ENCODE peak calls at places on chromosomes 5 and 9, in four cellular contexts. W is WTC11, I is A549, T is K562. S is an unnamed sample.

GRCh38 chr5:143929486-143929885 is 117.5 kb downstream of the HMHB1 start:
- DNase-seq in W (no peak), I (no peak), T (no peak), S (no peak)

GRCh38 chr9:106888992-106889631 is 26.1 kb downstream of the ZNF462 start:
- DNase-seq in I (no peak), T (no peak), W (no peak), S (no peak)

GRCh38 chr9:121895836-121896544 is 197.1 kb downstream of the TTLL11 start:
- DNase-seq in W (no peak), T (no peak), I (peak), S (no peak)

GRCh38 chr9:15444141-15444540 is 21.5 kb downstream of the SNAPC3 start:
- DNase-seq in W (no peak), I (no peak), T (no peak), S (no peak)

GRCh38 chr9:91053824-91054223 is 252.2 kb downstream of the SYK start:
- DNase-seq in I (no peak), W (no peak), T (no peak), S (no peak)

GRCh38 chr5:131265318-131265803 is 1.5 kb downstream of the CDC42SE2 start:
- DNase-seq in W (no peak), I (peak), T (peak), S (no peak)

GRCh38 chr9:136056546-136057235 is 38.4 kb downstream of the NACC2 start:
- DNase-seq in T (no peak), I (no peak), W (peak), S (no peak)

GRCh38 chr9:22008662-22009562 is at the start of gene CDKN2B:
- DNase-seq in W (peak), I (no peak), T (no peak), S (peak)

GRCh38 chr5:58924306-58924705 is 341.4 kb downstream of the RAB3C start:
- DNase-seq in T (no peak), I (peak), W (no peak), S (no peak)

GRCh38 chr9:20624201-20625002 is 2.1 kb upstream of the MLLT3 start:
- DNase-seq in W (peak), T (no peak), I (peak), S (no peak)

GRCh38 chr9:92480332-92480771 is 2.0 kb downstream of the ASPN start:
- DNase-seq in T (no peak), I (no peak), W (no peak), S (no peak)

GRCh38 chr9:137493163-137494103 is 34.3 kb upstream of the NSMF start:
- DNase-seq in I (no peak), T (no peak), W (no peak), S (no peak)

GRCh38 chr5:123035950-123036390 is 555 bp downstream of the PPIC start:
- DNase-seq in T (peak), I (peak), W (peak), S (peak)

GRCh38 chr5:41896230-41896629 is 7.9 kb upstream of the RIMOC1 start:
- DNase-seq in I (no peak), T (no peak), W (no peak), S (no peak)

GRCh38 chr5:118705931-118706330 is 282.4 kb downstream of the DTWD2 start:
- DNase-seq in W (no peak), T (no peak), I (no peak), S (no peak)
- TF ChIP-seq JUN in W (no peak), T (no peak), I (no peak), S (no peak)

GRCh38 chr5:68505917-68506860 is 290.6 kb downstream of the PIK3R1 start:
- DNase-seq in T (peak), W (no peak), I (peak), S (no peak)
- TF ChIP-seq USF2 in T (no peak), W (no peak), I (no peak), S (no peak)

DNA sequence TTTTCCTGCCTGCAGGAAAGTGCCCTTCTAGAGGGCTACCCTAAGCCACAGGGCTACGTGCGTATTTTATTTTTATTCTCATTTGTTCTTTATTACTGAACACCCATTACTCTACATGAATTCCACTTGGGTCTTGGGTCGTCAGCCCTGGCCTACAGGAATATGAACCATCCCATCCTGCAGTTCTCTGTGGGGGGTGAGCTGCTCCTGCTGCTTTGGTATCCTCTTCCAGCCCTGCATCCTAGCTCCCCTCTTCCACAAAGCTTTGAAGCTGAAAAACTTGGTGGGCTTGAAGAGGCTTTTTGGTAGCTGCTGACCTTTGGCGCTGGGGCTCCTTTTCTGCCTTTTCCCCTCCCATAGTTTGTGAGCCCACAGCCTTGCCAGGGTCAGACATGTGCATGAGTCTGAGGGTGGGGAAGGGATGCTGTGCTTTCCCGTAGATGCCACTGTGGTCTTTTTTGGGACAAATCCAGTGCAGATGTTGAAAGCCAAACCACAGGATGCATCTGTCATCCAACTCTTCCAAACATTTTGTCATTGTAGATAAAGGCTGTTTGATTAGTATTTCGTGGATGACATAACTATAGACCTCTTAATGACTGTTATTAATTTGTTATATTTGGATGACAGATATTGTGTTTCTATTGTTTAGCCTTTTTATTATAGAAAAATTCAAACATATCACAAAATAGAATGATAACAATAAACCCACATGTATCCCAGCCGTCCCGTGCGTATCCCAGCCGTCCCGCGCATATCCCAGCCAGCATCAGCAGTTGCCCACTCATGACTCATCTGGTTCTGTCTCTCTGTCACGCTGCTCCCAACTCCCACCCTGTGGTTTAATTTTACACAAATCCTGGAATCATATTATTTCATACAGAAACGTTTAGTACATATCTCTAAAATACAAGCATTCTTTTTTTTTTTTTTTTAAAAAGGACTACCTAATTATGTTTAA is 43.9 kb downstream of the SLC46A2 start:
- DNase-seq in W (peak), T (no peak), I (no peak), S (peak)
- TF ChIP-seq JUN in W (no peak), T (no peak), I (no peak), S (no peak)

GRCh38 chr9:88819471-88819870 is 171.8 kb upstream of the S1PR3 start:
- DNase-seq in W (no peak), I (no peak), T (no peak), S (no peak)

GRCh38 chr9:88820055-88820454 is 171.2 kb upstream of the S1PR3 start:
- DNase-seq in T (no peak), I (no peak), W (no peak), S (peak)

GRCh38 chr9:88817628-88818027 is 173.6 kb upstream of the S1PR3 start:
- DNase-seq in W (no peak), I (no peak), T (no peak), S (no peak)

GRCh38 chr9:88816591-88816990 is 174.7 kb upstream of the S1PR3 start:
- DNase-seq in T (no peak), I (no peak), W (no peak), S (peak)

GRCh38 chr9:88818495-88819201 is 172.6 kb upstream of the S1PR3 start:
- DNase-seq in I (no peak), T (no peak), W (no peak), S (peak)
- TF ChIP-seq USF2 in I (no peak), T (no peak), W (no peak), S (no peak)

DNA sequence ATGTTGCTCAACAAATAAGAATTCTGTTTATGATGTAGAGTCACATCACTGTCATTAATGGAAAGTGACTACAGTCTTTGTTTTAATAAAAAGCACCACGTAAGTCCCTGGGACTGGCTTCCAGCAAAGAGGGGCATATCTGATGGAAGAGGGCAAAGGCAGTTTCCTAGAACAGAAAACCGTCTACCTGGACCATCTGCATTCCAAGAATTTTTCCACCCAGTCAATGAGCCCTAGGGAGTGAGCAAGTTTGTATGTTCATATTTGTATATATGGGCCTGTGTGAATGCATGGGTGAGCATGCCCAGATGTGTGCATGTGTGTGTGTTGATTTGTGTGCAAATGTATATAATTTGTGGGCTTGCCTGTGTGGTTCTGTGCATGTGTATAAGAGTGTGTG is 156.8 kb upstream of the SEMA6A start:
- DNase-seq in T (no peak), W (no peak), I (no peak), S (no peak)
- TF ChIP-seq JUN in T (no peak), W (no peak), I (no peak), S (no peak)

DNA sequence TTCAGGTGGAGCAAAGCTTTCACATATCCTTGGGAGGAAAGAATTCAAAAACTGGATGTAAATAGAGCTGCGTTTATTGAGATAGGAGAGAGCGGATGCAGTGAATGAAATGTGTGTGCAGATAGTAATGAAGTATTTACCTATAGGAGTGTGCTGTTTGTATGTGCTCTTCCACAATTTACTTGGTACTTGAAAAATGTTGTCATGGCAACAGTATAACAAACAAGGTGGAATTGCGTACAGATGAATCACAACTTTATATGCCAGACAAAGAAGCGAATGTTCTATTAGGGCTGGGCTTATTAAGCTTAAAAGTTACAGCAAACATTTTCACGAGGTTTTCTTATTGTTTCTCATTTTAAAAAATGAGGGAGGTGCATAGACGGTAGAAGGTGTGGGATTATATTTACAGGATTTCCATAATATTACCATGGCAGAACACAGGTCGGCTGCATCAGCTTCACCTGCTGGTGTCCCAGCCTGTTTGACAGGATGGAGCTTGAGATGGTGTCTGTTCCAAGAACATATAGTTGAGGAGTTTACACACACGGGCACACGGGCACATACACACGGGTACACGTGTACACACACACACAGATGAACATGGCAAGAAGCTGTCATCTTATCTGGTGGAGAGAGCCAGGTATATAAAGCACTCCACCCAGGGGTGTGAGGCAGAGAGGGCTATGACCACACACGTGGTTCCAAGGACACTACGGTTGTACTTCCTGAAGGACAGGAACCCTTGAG is 155.7 kb downstream of the RMI1 start:
- DNase-seq in W (no peak), T (no peak), I (peak), S (no peak)
- TF ChIP-seq USF2 in W (no peak), T (no peak), I (no peak), S (no peak)

GRCh38 chr5:169081008-169081724 is 219.8 kb downstream of the SLIT3 start:
- DNase-seq in I (no peak), W (peak), T (no peak), S (no peak)
- TF ChIP-seq JUN in I (no peak), W (no peak), T (no peak), S (no peak)

GRCh38 chr5:142245776-142246175 is 79.0 kb downstream of the SPRY4 start:
- DNase-seq in I (no peak), T (no peak), W (no peak), S (no peak)
- TF ChIP-seq USF2 in I (no peak), T (no peak), W (no peak), S (no peak)

GRCh38 chr9:129331772-129332512 is 153.9 kb upstream of the IER5L start:
- DNase-seq in W (no peak), I (no peak), T (no peak), S (no peak)
- TF ChIP-seq JUN in W (no peak), I (no peak), T (no peak), S (no peak)

DNA sequence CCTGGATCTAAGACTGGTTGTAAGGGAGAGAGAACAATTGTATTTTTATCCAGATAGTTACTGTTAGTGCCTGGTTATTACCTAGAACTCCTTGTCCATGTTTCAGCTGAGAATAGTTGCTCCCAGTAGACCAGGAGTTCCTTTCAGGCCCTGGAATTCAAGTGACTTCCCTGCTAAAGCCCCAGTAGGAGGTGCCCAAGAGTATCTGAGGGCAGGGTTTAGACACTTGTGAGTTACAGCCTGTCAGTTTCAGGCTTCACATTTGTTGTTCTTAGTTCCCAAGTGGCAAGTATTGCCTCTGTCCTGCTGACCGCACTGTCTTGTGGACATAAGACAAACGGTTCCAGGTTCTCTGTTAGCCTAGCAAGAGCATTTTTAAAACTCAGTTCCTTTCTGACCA is 743.9 kb upstream of the SEMA6A start:
- DNase-seq in T (no peak), W (peak), I (peak), S (peak)
- TF ChIP-seq USF2 in T (no peak), W (no peak), I (no peak), S (no peak)

S was measured in H1.